ENCODE peak calls at places on chromosomes 5 and 9, in ten cellular contexts. V is brain microvascular endothelial cell; Z is T-helper 9 cell; O is hypothalamus; I is MV-4-11; W is AG09319; L is fibroblast of the conjunctiva; N is stimulated activated CD8-positive, alpha-beta memory T cell treated with anti-CD3 and anti-CD28 coated beads, Interleukin-7, amount 100 ng/mL, for 4 hours; Q is A549; H is cerebellum. M is an unnamed sample.

GRCh38 chr5:148457183-148457620 is 73.4 kb downstream of the FBXO38 start:
- DNase-seq in V (no peak), Z (no peak), O (no peak), I (peak; percentile 11), W (no peak), L (no peak), N (no peak), Q (peak; percentile 12), H (no peak), M (no peak)

GRCh38 chr5:132684496-132684895 is 10.7 kb downstream of the IL4 start:
- DNase-seq in V (no peak), Z (no peak), O (no peak), I (no peak), W (no peak), L (no peak), N (no peak), Q (no peak), H (no peak), M (no peak)

GRCh38 chr9:104258289-104259045 is 164.4 kb downstream of the SMC2 start:
- DNase-seq in V (no peak), Z (no peak), O (no peak), I (no peak), W (no peak), L (no peak), N (no peak), Q (no peak), H (no peak), M (no peak)

GRCh38 chr9:128494108-128494742 is 10.3 kb upstream of the GLE1 start:
- DNase-seq in V (peak; percentile 48), Z (no peak), O (peak; percentile 6), I (no peak), W (no peak), L (no peak), N (no peak), Q (no peak), H (peak; percentile 33), M (peak; percentile 73)

GRCh38 chr9:134301387-134302129 is 24.7 kb upstream of the RXRA start:
- DNase-seq in V (no peak), Z (peak; percentile 27), O (no peak), I (no peak), W (no peak), L (no peak), N (peak; percentile 29), Q (no peak), H (no peak), M (no peak)

GRCh38 chr5:154860765-154861164 is 2.3 kb downstream of the CNOT8 start:
- DNase-seq in V (no peak), Z (no peak), O (no peak), I (peak; percentile 81), W (no peak), L (no peak), N (no peak), Q (no peak), H (no peak), M (no peak)

GRCh38 chr5:142222235-142222880 is 102.5 kb downstream of the SPRY4 start:
- DNase-seq in V (no peak), Z (no peak), O (no peak), I (peak; percentile 57), W (peak; percentile 76), L (no peak), N (no peak), Q (no peak), H (no peak), M (no peak)

GRCh38 chr9:102164247-102164646 is 425.8 kb upstream of the GRIN3A start:
- DNase-seq in V (no peak), Z (no peak), O (no peak), I (no peak), W (no peak), L (no peak), N (no peak), Q (no peak), H (no peak), M (no peak)

GRCh38 chr5:92081958-92082712 is 699.0 kb upstream of the ARRDC3 start:
- DNase-seq in V (no peak), Z (no peak), O (no peak), I (no peak), W (no peak), L (no peak), N (no peak), Q (no peak), H (no peak), M (no peak)

GRCh38 chr9:20620658-20621552 is 1.4 kb downstream of the MLLT3 start:
- DNase-seq in V (peak; percentile 22), Z (peak; percentile 42), O (peak; percentile 34), I (no peak), W (no peak), L (no peak), N (peak; percentile 50), Q (peak; percentile 26), H (peak; percentile 29), M (no peak)

GRCh38 chr5:44835693-44836092 is 26.9 kb downstream of the MRPS30 start:
- DNase-seq in V (no peak), Z (no peak), O (no peak), I (no peak), W (no peak), L (no peak), N (no peak), Q (no peak), H (no peak), M (no peak)

GRCh38 chr9:37946971-37947370 is 43.0 kb upstream of the SLC25A51 start:
- DNase-seq in V (no peak), Z (no peak), O (no peak), I (no peak), W (no peak), L (no peak), N (no peak), Q (no peak), H (no peak), M (no peak)